ENCODE peak calls at places on chromosomes 6 and 20, in eight cellular contexts. F, W, T, H, S, U, L and Q are unnamed samples.

GRCh38 chr20:38674178-38675133 is 49.8 kb upstream of the SLC32A1 start:
- DNase-seq in T (peak), L (peak), F (peak), S (peak), W (no peak), H (no peak), U (peak), Q (peak)

GRCh38 chr6:28895131-28895812 is 28.5 kb downstream of the TRIM27 start:
- DNase-seq in T (peak), L (peak), F (peak), H (peak), W (peak), S (peak), U (peak), Q (peak)

GRCh38 chr6:140281236-140281635 is 906.8 kb upstream of the CITED2 start:
- DNase-seq in U (peak), W (no peak), S (no peak), L (no peak), F (no peak), T (no peak), H (no peak), Q (no peak)

GRCh38 chr6:113960795-113961194 is 10.2 kb downstream of the HDAC2 start:
- DNase-seq in W (no peak), U (no peak), F (no peak), L (no peak), T (no peak), H (no peak), S (no peak), Q (no peak)

GRCh38 chr6:36809933-36810844 is 29.1 kb downstream of the CPNE5 start:
- DNase-seq in F (no peak), S (no peak), T (no peak), H (no peak), W (no peak), U (no peak), L (no peak), Q (no peak)

GRCh38 chr6:2961971-2962370 is 9.4 kb downstream of the SERPINB6 start:
- DNase-seq in T (no peak), S (no peak), L (no peak), H (no peak), U (no peak), F (no peak), W (no peak), Q (no peak)

GRCh38 chr20:48972816-48973215 is 51.3 kb downstream of the ARFGEF2 start:
- DNase-seq in W (no peak), F (no peak), L (no peak), T (no peak), H (no peak), U (no peak), S (no peak), Q (no peak)

GRCh38 chr6:169724554-169725269 is 412 bp upstream of the PHF10 start:
- DNase-seq in H (no peak), U (peak), W (no peak), S (peak), F (peak), T (peak), L (no peak), Q (peak)

GRCh38 chr6:17269840-17270239 is 11.3 kb upstream of the RBM24 start:
- DNase-seq in L (peak), H (no peak), U (no peak), F (no peak), T (no peak), W (no peak), S (no peak), Q (no peak)

GRCh38 chr6:107973594-107973993 is 15.6 kb upstream of the SEC63 start:
- DNase-seq in L (no peak), F (no peak), U (no peak), W (no peak), T (no peak), S (no peak), H (no peak), Q (no peak)

GRCh38 chr6:127855542-127856159 is 45.2 kb downstream of the THEMIS start:
- DNase-seq in S (peak), L (no peak), T (no peak), F (peak), U (peak), W (no peak), H (no peak), Q (peak)

GRCh38 chr6:162443101-162443500 is 284.5 kb downstream of the PRKN start:
- DNase-seq in F (no peak), S (no peak), L (no peak), U (peak), W (no peak), H (no peak), T (no peak), Q (no peak)

GRCh38 chr6:11878735-11879134 is 100.1 kb upstream of the ADTRP start:
- DNase-seq in U (no peak), H (no peak), S (no peak), F (no peak), L (peak), W (no peak), T (no peak), Q (no peak)

GRCh38 chr6:26273673-26274595 is 91.1 kb upstream of the BTN3A2 start:
- DNase-seq in S (no peak), T (peak), W (no peak), L (no peak), H (no peak), F (no peak), U (no peak), Q (no peak)

GRCh38 chr6:37311666-37312473 is 41.9 kb upstream of the RNF8 start:
- DNase-seq in U (no peak), S (no peak), F (no peak), W (no peak), L (no peak), T (no peak), H (no peak), Q (no peak)

GRCh38 chr6:142842423-142843261 is 102.3 kb downstream of the HIVEP2 start:
- DNase-seq in U (no peak), H (no peak), T (no peak), L (no peak), F (no peak), S (no peak), W (no peak), Q (no peak)

GRCh38 chr6:5379647-5380242 is 118.4 kb downstream of the FARS2 start:
- DNase-seq in W (no peak), T (no peak), H (no peak), F (no peak), U (peak), S (no peak), L (no peak), Q (no peak)

GRCh38 chr20:50315811-50316551 is 125.4 kb downstream of the CEBPB start:
- DNase-seq in T (no peak), W (no peak), U (no peak), S (no peak), L (no peak), H (no peak), F (no peak), Q (peak)

GRCh38 chr6:166930354-166930891 is 25.9 kb downstream of the RNASET2 start:
- DNase-seq in S (no peak), L (no peak), T (no peak), F (no peak), W (no peak), H (no peak), U (no peak), Q (no peak)

GRCh38 chr20:15699431-15700146 is 873.7 kb downstream of the KIF16B start:
- DNase-seq in H (no peak), F (no peak), S (no peak), L (no peak), T (no peak), W (no peak), U (no peak), Q (no peak)

GRCh38 chr6:109480993-109481480 is 2.0 kb downstream of the ZBTB24 start:
- DNase-seq in U (no peak), W (no peak), H (no peak), T (no peak), F (no peak), S (no peak), L (no peak), Q (no peak)

GRCh38 chr6:73328790-73329189 is 25.3 kb downstream of the DPPA5 start:
- DNase-seq in W (no peak), U (no peak), F (no peak), H (no peak), L (no peak), S (no peak), T (no peak), Q (no peak)

GRCh38 chr20:44494266-44494665 is 18.6 kb downstream of the TTPAL start:
- DNase-seq in S (no peak), T (no peak), U (no peak), F (no peak), W (no peak), H (no peak), L (peak), Q (no peak)

GRCh38 chr20:10666221-10667076 is 7.3 kb downstream of the JAG1 start:
- DNase-seq in F (no peak), H (no peak), L (no peak), W (no peak), S (no peak), U (no peak), T (no peak), Q (no peak)

GRCh38 chr20:15638781-15639180 is 934.5 kb downstream of the KIF16B start:
- DNase-seq in F (no peak), W (no peak), U (no peak), S (no peak), L (no peak), H (no peak), T (no peak), Q (no peak)

GRCh38 chr6:154719433-154719832 is 13.8 kb upstream of the SCAF8 start:
- DNase-seq in L (no peak), T (no peak), S (no peak), U (no peak), W (no peak), F (no peak), H (no peak), Q (no peak)

GRCh38 chr6:107506145-107506544 is 16.2 kb downstream of the SOBP start:
- DNase-seq in W (no peak), T (no peak), F (no peak), L (no peak), U (peak), H (no peak), S (no peak), Q (no peak)

GRCh38 chr6:167742719-167743303 is 83.9 kb upstream of the AFDN start:
- DNase-seq in H (no peak), L (no peak), W (no peak), U (no peak), S (no peak), T (no peak), F (no peak), Q (peak)

GRCh38 chr6:84568971-84569370 is 195.4 kb downstream of the TBX18 start:
- DNase-seq in W (no peak), L (no peak), T (no peak), S (no peak), H (peak), U (no peak), F (no peak), Q (no peak)

GRCh38 chr6:36358235-36358915 is 21.7 kb upstream of the BNIP5 start:
- DNase-seq in H (no peak), L (no peak), F (peak), S (no peak), W (peak), U (no peak), T (no peak), Q (no peak)

GRCh38 chr6:127291495-127291894 is 24.8 kb downstream of the RNF146 start:
- DNase-seq in S (no peak), T (no peak), U (no peak), W (no peak), F (no peak), H (no peak), L (no peak), Q (no peak)

GRCh38 chr6:148497256-148497655 is 154.6 kb downstream of the SASH1 start:
- DNase-seq in H (peak), L (no peak), T (no peak), S (no peak), F (no peak), U (no peak), W (no peak), Q (no peak)

GRCh38 chr6:154604120-154604519 is 93.6 kb upstream of the CNKSR3 start:
- DNase-seq in U (no peak), S (no peak), F (no peak), W (no peak), L (no peak), H (no peak), T (no peak), Q (no peak)

GRCh38 chr20:59402697-59403096 is 102.3 kb downstream of the EDN3 start:
- DNase-seq in S (no peak), T (no peak), H (no peak), W (no peak), F (no peak), U (no peak), L (no peak), Q (no peak)

GRCh38 chr20:22799687-22800086 is 215.3 kb upstream of the FOXA2 start:
- DNase-seq in S (no peak), H (no peak), F (no peak), T (no peak), W (no peak), U (no peak), L (no peak), Q (no peak)

GRCh38 chr6:148997863-148998262 is 251.0 kb downstream of the UST start:
- DNase-seq in H (peak), S (no peak), T (no peak), F (no peak), L (no peak), U (no peak), W (no peak), Q (no peak)